ENCODE peak calls at places on chromosomes 3 and 15, in seven cellular contexts. One of them, this sample, is unnamed.

GRCh38 chr3:41742127-41742526 is 219.8 kb downstream of the ULK4 start:
- DNase-seq in CD8-positive, alpha-beta T cell: no peak
- DNase-seq in K562: no peak
- DNase-seq in AG10803: no peak
- DNase-seq in spleen: no peak
- DNase-seq in GM20000: no peak
- DNase-seq in heart left ventricle: no peak
- DNase-seq in this sample: no peak

GRCh38 chr15:69311319-69311721 is 12.6 kb downstream of the PAQR5 start:
- DNase-seq in CD8-positive, alpha-beta T cell: no peak
- DNase-seq in K562: no peak
- DNase-seq in AG10803: no peak
- DNase-seq in spleen: no peak
- DNase-seq in GM20000: no peak
- DNase-seq in heart left ventricle: no peak
- DNase-seq in this sample: no peak

GRCh38 chr3:66239513-66240135 is 18.8 kb downstream of the SLC25A26 start:
- DNase-seq in CD8-positive, alpha-beta T cell: no peak
- DNase-seq in K562: no peak
- DNase-seq in AG10803: no peak
- DNase-seq in spleen: no peak
- DNase-seq in GM20000: no peak
- DNase-seq in heart left ventricle: no peak
- DNase-seq in this sample: no peak

GRCh38 chr3:141659821-141660597 is 78.1 kb upstream of the RNF7 start:
- DNase-seq in CD8-positive, alpha-beta T cell: no peak
- DNase-seq in K562: peak; percentile 29
- DNase-seq in AG10803: peak; percentile 44
- DNase-seq in spleen: peak; percentile 84
- DNase-seq in GM20000: no peak
- DNase-seq in heart left ventricle: peak; percentile 57
- DNase-seq in this sample: peak; percentile 53

GRCh38 chr3:109257269-109257668 is 59.0 kb downstream of the DPPA2 start:
- DNase-seq in CD8-positive, alpha-beta T cell: no peak
- DNase-seq in K562: no peak
- DNase-seq in AG10803: peak; percentile 5
- DNase-seq in spleen: no peak
- DNase-seq in GM20000: no peak
- DNase-seq in heart left ventricle: no peak
- DNase-seq in this sample: no peak

GRCh38 chr15:100338971-100339444 is 2.8 kb downstream of the ADAMTS17 start:
- DNase-seq in CD8-positive, alpha-beta T cell: peak; percentile 66
- DNase-seq in K562: peak; percentile 20
- DNase-seq in AG10803: peak; percentile 38
- DNase-seq in spleen: no peak
- DNase-seq in GM20000: no peak
- DNase-seq in heart left ventricle: peak; percentile 46
- DNase-seq in this sample: peak; percentile 41

GRCh38 chr3:111846717-111847116 is 12.3 kb upstream of the PHLDB2 start:
- DNase-seq in CD8-positive, alpha-beta T cell: no peak
- DNase-seq in K562: no peak
- DNase-seq in AG10803: peak; percentile 93
- DNase-seq in spleen: no peak
- DNase-seq in GM20000: no peak
- DNase-seq in heart left ventricle: no peak
- DNase-seq in this sample: no peak

GRCh38 chr3:195546130-195546560 is 3.0 kb upstream of the PPP1R2 start:
- DNase-seq in CD8-positive, alpha-beta T cell: no peak
- DNase-seq in K562: no peak
- DNase-seq in AG10803: peak; percentile 86
- DNase-seq in spleen: no peak
- DNase-seq in GM20000: no peak
- DNase-seq in heart left ventricle: no peak
- DNase-seq in this sample: no peak

GRCh38 chr3:100402150-100402706 is 889 bp downstream of the LNP1 start:
- DNase-seq in CD8-positive, alpha-beta T cell: no peak
- DNase-seq in K562: no peak
- DNase-seq in AG10803: peak; percentile 34
- DNase-seq in spleen: no peak
- DNase-seq in GM20000: no peak
- DNase-seq in heart left ventricle: no peak
- DNase-seq in this sample: no peak

GRCh38 chr3:142509079-142509478 is 61.2 kb upstream of the XRN1 start:
- DNase-seq in CD8-positive, alpha-beta T cell: no peak
- DNase-seq in K562: no peak
- DNase-seq in AG10803: no peak
- DNase-seq in spleen: no peak
- DNase-seq in GM20000: no peak
- DNase-seq in heart left ventricle: no peak
- DNase-seq in this sample: no peak

GRCh38 chr15:82040862-82041261 is 5.0 kb downstream of the MEX3B start:
- DNase-seq in CD8-positive, alpha-beta T cell: no peak
- DNase-seq in K562: no peak
- DNase-seq in AG10803: no peak
- DNase-seq in spleen: no peak
- DNase-seq in GM20000: no peak
- DNase-seq in heart left ventricle: no peak
- DNase-seq in this sample: no peak

GRCh38 chr15:31254431-31255175 is 72.0 kb upstream of the KLF13 start:
- DNase-seq in CD8-positive, alpha-beta T cell: no peak
- DNase-seq in K562: no peak
- DNase-seq in AG10803: peak; percentile 81
- DNase-seq in spleen: peak; percentile 65
- DNase-seq in GM20000: no peak
- DNase-seq in heart left ventricle: no peak
- DNase-seq in this sample: no peak

GRCh38 chr3:127978636-127979035 is 63.6 kb downstream of the KBTBD12 start:
- DNase-seq in CD8-positive, alpha-beta T cell: no peak
- DNase-seq in K562: no peak
- DNase-seq in AG10803: no peak
- DNase-seq in spleen: no peak
- DNase-seq in GM20000: no peak
- DNase-seq in heart left ventricle: no peak
- DNase-seq in this sample: no peak

GRCh38 chr15:76584868-76585572 is 248.4 kb downstream of the ISL2 start:
- DNase-seq in CD8-positive, alpha-beta T cell: no peak
- DNase-seq in K562: no peak
- DNase-seq in AG10803: no peak
- DNase-seq in spleen: no peak
- DNase-seq in GM20000: no peak
- DNase-seq in heart left ventricle: no peak
- DNase-seq in this sample: no peak

GRCh38 chr3:178137206-178137605 is 399.0 kb upstream of the KCNMB2 start:
- DNase-seq in CD8-positive, alpha-beta T cell: no peak
- DNase-seq in K562: no peak
- DNase-seq in AG10803: peak; percentile 20
- DNase-seq in spleen: no peak
- DNase-seq in GM20000: no peak
- DNase-seq in heart left ventricle: no peak
- DNase-seq in this sample: no peak

GRCh38 chr3:115834068-115834467 is 210.8 kb downstream of the GAP43 start:
- DNase-seq in CD8-positive, alpha-beta T cell: no peak
- DNase-seq in K562: no peak
- DNase-seq in AG10803: peak; percentile 92
- DNase-seq in spleen: no peak
- DNase-seq in GM20000: no peak
- DNase-seq in heart left ventricle: no peak
- DNase-seq in this sample: no peak

GRCh38 chr3:39637807-39638206 is 170.3 kb downstream of the MOBP start:
- DNase-seq in CD8-positive, alpha-beta T cell: no peak
- DNase-seq in K562: peak; percentile 47
- DNase-seq in AG10803: peak; percentile 30
- DNase-seq in spleen: no peak
- DNase-seq in GM20000: no peak
- DNase-seq in heart left ventricle: no peak
- DNase-seq in this sample: no peak

GRCh38 chr15:77168616-77169015 is 97.7 kb upstream of the TSPAN3 start:
- DNase-seq in CD8-positive, alpha-beta T cell: no peak
- DNase-seq in K562: no peak
- DNase-seq in AG10803: peak; percentile 74
- DNase-seq in spleen: no peak
- DNase-seq in GM20000: no peak
- DNase-seq in heart left ventricle: no peak
- DNase-seq in this sample: no peak

GRCh38 chr3:39294446-39295183 is 14.8 kb upstream of the CX3CR1 start:
- DNase-seq in CD8-positive, alpha-beta T cell: no peak
- DNase-seq in K562: no peak
- DNase-seq in AG10803: no peak
- DNase-seq in spleen: no peak
- DNase-seq in GM20000: no peak
- DNase-seq in heart left ventricle: no peak
- DNase-seq in this sample: no peak

GRCh38 chr15:31206386-31207174 is 105.1 kb upstream of the TRPM1 start:
- DNase-seq in CD8-positive, alpha-beta T cell: no peak
- DNase-seq in K562: no peak
- DNase-seq in AG10803: no peak
- DNase-seq in spleen: no peak
- DNase-seq in GM20000: no peak
- DNase-seq in heart left ventricle: no peak
- DNase-seq in this sample: no peak

GRCh38 chr15:81308260-81308659 is 15.7 kb downstream of the STARD5 start:
- DNase-seq in CD8-positive, alpha-beta T cell: no peak
- DNase-seq in K562: no peak
- DNase-seq in AG10803: no peak
- DNase-seq in spleen: no peak
- DNase-seq in GM20000: no peak
- DNase-seq in heart left ventricle: no peak
- DNase-seq in this sample: no peak

GRCh38 chr3:157633241-157633640 is 130.0 kb upstream of the VEPH1 start:
- DNase-seq in CD8-positive, alpha-beta T cell: no peak
- DNase-seq in K562: no peak
- DNase-seq in AG10803: no peak
- DNase-seq in spleen: no peak
- DNase-seq in GM20000: no peak
- DNase-seq in heart left ventricle: no peak
- DNase-seq in this sample: no peak

GRCh38 chr15:40287968-40288367 is 5.1 kb upstream of the ANKRD63 start:
- DNase-seq in CD8-positive, alpha-beta T cell: no peak
- DNase-seq in K562: no peak
- DNase-seq in AG10803: no peak
- DNase-seq in spleen: no peak
- DNase-seq in GM20000: no peak
- DNase-seq in heart left ventricle: no peak
- DNase-seq in this sample: no peak

GRCh38 chr3:187777331-187778046 is 32.2 kb upstream of the BCL6 start:
- DNase-seq in CD8-positive, alpha-beta T cell: peak; percentile 47
- DNase-seq in K562: no peak
- DNase-seq in AG10803: peak; percentile 18
- DNase-seq in spleen: no peak
- DNase-seq in GM20000: no peak
- DNase-seq in heart left ventricle: no peak
- DNase-seq in this sample: no peak

GRCh38 chr3:186414735-186415419 is 52.8 kb upstream of the DGKG start:
- DNase-seq in CD8-positive, alpha-beta T cell: no peak
- DNase-seq in K562: no peak
- DNase-seq in AG10803: peak; percentile 89
- DNase-seq in spleen: no peak
- DNase-seq in GM20000: no peak
- DNase-seq in heart left ventricle: no peak
- DNase-seq in this sample: no peak

GRCh38 chr3:169236662-169237174 is 426.8 kb downstream of the MECOM start:
- DNase-seq in CD8-positive, alpha-beta T cell: no peak
- DNase-seq in K562: no peak
- DNase-seq in AG10803: no peak
- DNase-seq in spleen: no peak
- DNase-seq in GM20000: no peak
- DNase-seq in heart left ventricle: no peak
- DNase-seq in this sample: no peak

GRCh38 chr15:98322551-98322950 is 325.8 kb upstream of the IGF1R start:
- DNase-seq in CD8-positive, alpha-beta T cell: no peak
- DNase-seq in K562: no peak
- DNase-seq in AG10803: no peak
- DNase-seq in spleen: no peak
- DNase-seq in GM20000: no peak
- DNase-seq in heart left ventricle: no peak
- DNase-seq in this sample: no peak

GRCh38 chr3:77825045-77825827 is 785.3 kb downstream of the ROBO2 start:
- DNase-seq in CD8-positive, alpha-beta T cell: no peak
- DNase-seq in K562: no peak
- DNase-seq in AG10803: peak; percentile 55
- DNase-seq in spleen: peak; percentile 41
- DNase-seq in GM20000: no peak
- DNase-seq in heart left ventricle: no peak
- DNase-seq in this sample: no peak

GRCh38 chr3:53936347-53936746 is 44.7 kb upstream of the SELENOK start:
- DNase-seq in CD8-positive, alpha-beta T cell: no peak
- DNase-seq in K562: no peak
- DNase-seq in AG10803: no peak
- DNase-seq in spleen: no peak
- DNase-seq in GM20000: no peak
- DNase-seq in heart left ventricle: no peak
- DNase-seq in this sample: no peak

GRCh38 chr3:177055557-177056290 is 141.6 kb downstream of the TBL1XR1 start:
- DNase-seq in CD8-positive, alpha-beta T cell: no peak
- DNase-seq in K562: no peak
- DNase-seq in AG10803: peak; percentile 40
- DNase-seq in spleen: no peak
- DNase-seq in GM20000: no peak
- DNase-seq in heart left ventricle: no peak
- DNase-seq in this sample: no peak

GRCh38 chr3:151578495-151578894 is 117.6 kb upstream of the IGSF10 start:
- DNase-seq in CD8-positive, alpha-beta T cell: no peak
- DNase-seq in K562: peak; percentile 15
- DNase-seq in AG10803: no peak
- DNase-seq in spleen: no peak
- DNase-seq in GM20000: no peak
- DNase-seq in heart left ventricle: no peak
- DNase-seq in this sample: no peak
- TF ChIP-seq CTCF in CD8-positive, alpha-beta T cell: no peak
- TF ChIP-seq CTCF in K562: no peak
- TF ChIP-seq CTCF in AG10803: no peak
- TF ChIP-seq CTCF in spleen: no peak
- TF ChIP-seq CTCF in GM20000: no peak
- TF ChIP-seq CTCF in heart left ventricle: no peak
- TF ChIP-seq CTCF in this sample: peak; percentile 17

GRCh38 chr3:45890405-45890804 is 4.1 kb downstream of the CCR9 start:
- DNase-seq in CD8-positive, alpha-beta T cell: peak; percentile 23
- DNase-seq in K562: no peak
- DNase-seq in AG10803: no peak
- DNase-seq in spleen: no peak
- DNase-seq in GM20000: no peak
- DNase-seq in heart left ventricle: no peak
- DNase-seq in this sample: no peak
- TF ChIP-seq CTCF in CD8-positive, alpha-beta T cell: no peak
- TF ChIP-seq CTCF in K562: no peak
- TF ChIP-seq CTCF in AG10803: no peak
- TF ChIP-seq CTCF in spleen: no peak
- TF ChIP-seq CTCF in GM20000: no peak
- TF ChIP-seq CTCF in heart left ventricle: no peak
- TF ChIP-seq CTCF in this sample: no peak

GRCh38 chr3:123872621-123873020 is 11.5 kb downstream of the MYLK start:
- DNase-seq in CD8-positive, alpha-beta T cell: no peak
- DNase-seq in K562: no peak
- DNase-seq in AG10803: no peak
- DNase-seq in spleen: no peak
- DNase-seq in GM20000: no peak
- DNase-seq in heart left ventricle: no peak
- DNase-seq in this sample: no peak
- TF ChIP-seq CTCF in CD8-positive, alpha-beta T cell: no peak
- TF ChIP-seq CTCF in K562: no peak
- TF ChIP-seq CTCF in AG10803: no peak
- TF ChIP-seq CTCF in spleen: no peak
- TF ChIP-seq CTCF in GM20000: no peak
- TF ChIP-seq CTCF in heart left ventricle: no peak
- TF ChIP-seq CTCF in this sample: no peak

GRCh38 chr3:64329037-64329436 is 103.8 kb upstream of the PRICKLE2 start:
- DNase-seq in CD8-positive, alpha-beta T cell: no peak
- DNase-seq in K562: no peak
- DNase-seq in AG10803: no peak
- DNase-seq in spleen: no peak
- DNase-seq in GM20000: no peak
- DNase-seq in heart left ventricle: no peak
- DNase-seq in this sample: no peak
- TF ChIP-seq CTCF in CD8-positive, alpha-beta T cell: no peak
- TF ChIP-seq CTCF in K562: no peak
- TF ChIP-seq CTCF in AG10803: no peak
- TF ChIP-seq CTCF in spleen: no peak
- TF ChIP-seq CTCF in GM20000: no peak
- TF ChIP-seq CTCF in heart left ventricle: no peak
- TF ChIP-seq CTCF in this sample: peak; percentile 41